ENCODE peak calls at places on chromosomes 1 and 21, in seven cellular contexts. N, P, X, L, B, V and M are unnamed samples.
A peak's percentile ranks its signal among the peaks of the same experiment; 100 is the strongest.

GRCh38 chr1:165603810-165604209 is 27.2 kb upstream of the MGST3 start:
- DNase-seq in B (no peak), N (no peak), P (no peak), L (no peak), X (no peak), V (no peak), M (no peak)

GRCh38 chr1:77313491-77313890 is 31.7 kb downstream of the AK5 start:
- DNase-seq in V (peak; percentile 24), N (peak; percentile 35), X (no peak), P (peak; percentile 1), L (no peak), B (peak; percentile 5), M (no peak)

GRCh38 chr1:178258521-178258920 is 164.6 kb downstream of the RASAL2 start:
- DNase-seq in B (no peak), L (no peak), V (no peak), N (no peak), P (peak; percentile 35), X (no peak), M (no peak)

GRCh38 chr1:116769050-116769449 is 14.8 kb downstream of the CD2 start:
- DNase-seq in X (no peak), V (no peak), L (no peak), B (no peak), N (no peak), P (no peak), M (no peak)

GRCh38 chr1:159591981-159592380 is 4.4 kb downstream of the APCS start:
- DNase-seq in B (peak; percentile 45), X (no peak), P (peak; percentile 37), N (no peak), L (no peak), V (no peak), M (no peak)

GRCh38 chr1:167221126-167221803 is 579 bp downstream of the POU2F1 start:
- DNase-seq in V (no peak), B (peak; percentile 60), P (no peak), L (no peak), N (peak; percentile 27), X (peak; percentile 91), M (peak; percentile 70)

GRCh38 chr1:8031176-8031785 is 5.2 kb upstream of the ERRFI1 start:
- DNase-seq in X (no peak), N (no peak), V (peak; percentile 45), P (no peak), L (no peak), B (peak; percentile 66), M (no peak)

GRCh38 chr1:210293191-210293607 is 35.5 kb upstream of the HHAT start:
- DNase-seq in P (peak; percentile 91), X (no peak), B (peak; percentile 80), L (no peak), N (peak; percentile 53), V (no peak), M (peak; percentile 73)

GRCh38 chr1:30724175-30724574 is 790 bp upstream of the MATN1 start:
- DNase-seq in N (no peak), B (no peak), V (no peak), P (no peak), L (no peak), X (no peak), M (no peak)

GRCh38 chr1:111620412-111620971 is 903 bp downstream of the RAP1A start:
- DNase-seq in B (no peak), X (no peak), V (no peak), P (no peak), L (no peak), N (no peak), M (no peak)

GRCh38 chr1:72197786-72198185 is 84.6 kb downstream of the NEGR1 start:
- DNase-seq in V (no peak), L (no peak), X (no peak), P (no peak), B (peak; percentile 50), N (no peak), M (no peak)

GRCh38 chr1:205972081-205972480 is 28.8 kb upstream of the SLC26A9 start:
- DNase-seq in L (no peak), X (no peak), V (no peak), N (no peak), P (no peak), B (no peak), M (no peak)

GRCh38 chr1:71031426-71031825 is 16.2 kb downstream of the PTGER3 start:
- DNase-seq in X (no peak), B (peak; percentile 60), N (no peak), L (no peak), P (no peak), V (no peak), M (no peak)

GRCh38 chr1:21273743-21274142 is 16.5 kb downstream of the ECE1 start:
- DNase-seq in X (no peak), P (no peak), L (no peak), V (no peak), N (no peak), B (no peak), M (no peak)

GRCh38 chr21:42747267-42747701 is 93.9 kb downstream of the PDE9A start:
- DNase-seq in B (no peak), N (no peak), L (no peak), V (no peak), X (peak; percentile 58), P (no peak), M (no peak)

GRCh38 chr1:21759182-21759581 is 23.8 kb downstream of the USP48 start:
- DNase-seq in P (no peak), V (no peak), X (no peak), B (no peak), L (no peak), N (no peak), M (no peak)

GRCh38 chr1:164559342-164560070 is 522 bp downstream of the PBX1 start:
- DNase-seq in X (peak; percentile 76), N (no peak), L (no peak), P (peak; percentile 38), B (peak; percentile 60), V (no peak), M (peak; percentile 64)

GRCh38 chr1:203338335-203339036 is 12.4 kb downstream of the FMOD start:
- DNase-seq in N (peak; percentile 72), L (no peak), B (peak; percentile 72), P (peak; percentile 45), X (no peak), V (peak; percentile 65), M (no peak)

GRCh38 chr1:92916899-92917298 is 44.4 kb downstream of the DIPK1A start:
- DNase-seq in V (no peak), P (no peak), X (no peak), L (no peak), B (peak; percentile 43), N (no peak), M (no peak)

GRCh38 chr1:247112479-247112781 is 8.3 kb upstream of the ZNF669 start:
- DNase-seq in X (no peak), V (no peak), P (no peak), L (no peak), B (no peak), N (no peak), M (no peak)

GRCh38 chr1:212157252-212157651 is 121.7 kb downstream of the DTL start:
- DNase-seq in B (no peak), V (no peak), L (no peak), P (no peak), N (no peak), X (no peak), M (no peak)

GRCh38 chr1:47334765-47335435 is 1.3 kb downstream of the CMPK1 start:
- DNase-seq in X (no peak), P (no peak), L (no peak), N (no peak), V (no peak), B (peak; percentile 27), M (no peak)

GRCh38 chr1:25033828-25034451 is 103.9 kb upstream of the RUNX3 start:
- DNase-seq in B (no peak), P (no peak), X (peak; percentile 92), N (peak; percentile 46), V (no peak), L (no peak), M (no peak)

GRCh38 chr1:25031966-25032667 is 102.0 kb upstream of the RUNX3 start:
- DNase-seq in N (peak; percentile 81), B (peak; percentile 20), V (peak; percentile 81), L (no peak), X (peak; percentile 70), P (peak; percentile 74), M (no peak)

GRCh38 chr1:25033030-25033827 is 103.2 kb upstream of the RUNX3 start:
- DNase-seq in B (no peak), L (no peak), X (peak; percentile 45), V (no peak), N (no peak), P (no peak), M (no peak)

GRCh38 chr1:25030674-25031589 is 100.9 kb upstream of the RUNX3 start:
- DNase-seq in N (no peak), X (peak; percentile 13), V (peak; percentile 35), P (peak; percentile 54), L (no peak), B (peak; percentile 60), M (no peak)

DNA sequence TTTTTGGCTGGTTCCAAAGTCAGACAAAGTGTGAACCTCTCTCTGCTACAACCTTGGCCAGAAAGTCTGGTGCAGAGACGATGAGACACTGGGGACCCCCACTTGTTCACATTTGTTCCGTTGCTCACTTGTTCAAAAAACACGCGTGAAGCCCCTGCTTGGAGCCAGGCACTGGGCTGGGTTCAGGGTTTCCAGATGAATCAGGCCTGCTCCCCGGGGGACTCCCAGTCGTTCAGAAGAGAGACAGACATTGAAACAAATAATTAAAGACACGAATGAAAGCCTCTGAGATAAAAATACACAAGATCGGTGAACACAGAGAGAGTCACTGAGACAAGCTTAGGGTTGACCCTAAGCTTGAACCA is 101.5 kb upstream of the RUNX3 start:
- DNase-seq in B (no peak), P (no peak), X (peak; percentile 42), V (no peak), N (no peak), L (no peak), M (no peak)
- H3K27ac ChIP-seq in B (no peak overlapping the region), P (no peak overlapping the region), X (no peak overlapping the region), V (peak overlapping the region; percentile 79), N (no peak overlapping the region), L (peak overlapping the region; percentile 49), M (no peak overlapping the region)

GRCh38 chr1:208182880-208183279 is 61.3 kb downstream of the PLXNA2 start:
- DNase-seq in B (no peak), X (no peak), P (no peak), L (no peak), V (no peak), N (no peak), M (no peak)
- H3K27ac ChIP-seq in B (no peak overlapping the region), X (no peak overlapping the region), P (no peak overlapping the region), L (peak overlapping the region; percentile 77), V (no peak overlapping the region), N (peak overlapping the region; percentile 3), M (no peak overlapping the region)

DNA sequence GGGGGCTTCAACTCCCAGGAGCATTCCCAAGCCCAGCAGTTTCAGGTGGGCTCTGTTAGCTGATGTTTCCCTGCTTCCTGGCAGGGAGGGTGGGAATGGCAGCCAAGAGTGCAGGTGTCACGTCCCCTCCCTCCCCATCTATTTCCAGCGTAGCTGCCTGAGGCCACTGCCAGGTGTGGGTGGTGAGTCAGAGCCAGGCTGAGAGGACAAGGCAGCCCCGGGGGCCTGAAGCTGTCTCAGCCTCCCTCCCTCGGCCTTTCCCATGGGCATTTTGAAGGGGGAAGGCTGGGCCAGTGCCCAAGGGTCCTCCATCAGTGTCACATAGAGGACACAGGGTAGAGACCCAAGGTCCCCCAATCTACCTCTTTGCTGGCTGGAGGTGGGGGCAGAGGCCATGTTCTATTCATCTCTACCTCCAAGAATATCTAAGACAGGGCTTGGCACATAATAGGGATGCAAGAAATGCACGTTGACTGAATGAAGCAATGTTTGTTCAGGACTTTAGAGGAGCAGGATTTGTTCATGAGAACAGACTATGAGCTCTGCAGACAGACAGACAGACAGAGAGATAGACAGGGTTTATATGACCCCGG is 34.4 kb upstream of the ID3 start:
- DNase-seq in P (peak; percentile 63), V (no peak), B (peak; percentile 20), L (no peak), X (no peak), N (no peak), M (no peak)
- H3K27ac ChIP-seq in P (no peak overlapping the region), V (no peak overlapping the region), B (no peak overlapping the region), L (peak overlapping the region; percentile 85), X (no peak overlapping the region), N (no peak overlapping the region), M (peak overlapping the region; percentile 69)

GRCh38 chr1:221439008-221439733 is 302.7 kb downstream of the DUSP10 start:
- DNase-seq in X (no peak), L (no peak), V (peak; percentile 9), N (no peak), B (peak; percentile 93), P (peak; percentile 92), M (no peak)
- H3K27ac ChIP-seq in X (peak overlapping the region; percentile 62), L (peak overlapping the region; percentile 62), V (no peak overlapping the region), N (no peak overlapping the region), B (peak overlapping the region; percentile 94), P (no peak overlapping the region), M (no peak overlapping the region)